ENCODE peak calls at places on chromosome 22, in nine cellular contexts. Z is A673, X is OCI-LY7, T is fibroblast of lung, C is lower lobe of right lung, J is ovary, M is mammary epithelial cell, H is adrenal gland, K is right lobe of liver. N is an unnamed sample.

GRCh38 chr22:44352378-44353062 is 39.8 kb upstream of the SHISAL1 start:
- DNase-seq in Z (no peak), X (no peak), T (no peak), C (peak; percentile 28), J (no peak), M (no peak), H (no peak), K (no peak), N (no peak)

GRCh38 chr22:37906364-37907008 is 389 bp downstream of the MICALL1 start:
- DNase-seq in Z (no peak), X (peak; percentile 35), T (no peak), C (no peak), J (peak; percentile 36), M (no peak), H (no peak), K (no peak), N (no peak)

GRCh38 chr22:24768537-24769374 is 5.8 kb downstream of the PIWIL3 start:
- DNase-seq in Z (peak; percentile 72), X (peak; percentile 50), T (peak; percentile 67), C (peak; percentile 58), J (peak; percentile 47), M (peak; percentile 29), H (peak; percentile 72), K (peak; percentile 57), N (peak; percentile 65)

GRCh38 chr22:33653525-33654063 is 266.7 kb downstream of the LARGE1 start:
- DNase-seq in Z (no peak), X (no peak), T (no peak), C (no peak), J (no peak), M (no peak), H (no peak), K (no peak), N (no peak)

GRCh38 chr22:21074092-21074715 is 28.5 kb downstream of the LRRC74B start:
- DNase-seq in Z (no peak), X (no peak), T (peak; percentile 50), C (no peak), J (no peak), M (peak; percentile 77), H (peak; percentile 89), K (no peak), N (no peak)

GRCh38 chr22:46738961-46739870 is 1.2 kb upstream of the CERK start:
- DNase-seq in Z (peak; percentile 49), X (peak; percentile 53), T (peak; percentile 65), C (no peak), J (peak; percentile 29), M (no peak), H (peak; percentile 53), K (no peak), N (no peak)

GRCh38 chr22:26658161-26658560 is 773 bp downstream of the MIAT start:
- DNase-seq in Z (no peak), X (no peak), T (no peak), C (no peak), J (no peak), M (no peak), H (no peak), K (no peak), N (no peak)

GRCh38 chr22:48685767-48686166 is 1141.9 kb downstream of the BRD1 start:
- DNase-seq in Z (no peak), X (no peak), T (no peak), C (no peak), J (no peak), M (no peak), H (no peak), K (no peak), N (no peak)

GRCh38 chr22:25884121-25884520 is 142.1 kb downstream of the MYO18B start:
- DNase-seq in Z (no peak), X (no peak), T (no peak), C (no peak), J (no peak), M (no peak), H (no peak), K (no peak), N (no peak)

GRCh38 chr22:41888638-41889200 is 26.2 kb downstream of the SHISA8 start:
- DNase-seq in Z (no peak), X (no peak), T (no peak), C (no peak), J (no peak), M (no peak), H (no peak), K (no peak), N (no peak)

GRCh38 chr22:41256254-41256897 is 15.6 kb upstream of the CHADL start:
- DNase-seq in Z (no peak), X (no peak), T (peak; percentile 80), C (no peak), J (no peak), M (peak; percentile 81), H (no peak), K (no peak), N (no peak)

GRCh38 chr22:42314709-42315391 is 44.4 kb upstream of the TCF20 start:
- DNase-seq in Z (no peak), X (no peak), T (no peak), C (no peak), J (no peak), M (no peak), H (no peak), K (no peak), N (no peak)

GRCh38 chr22:49523374-49524008 is 304.2 kb downstream of the BRD1 start:
- DNase-seq in Z (no peak), X (no peak), T (no peak), C (no peak), J (no peak), M (no peak), H (no peak), K (no peak), N (no peak)

GRCh38 chr22:21984793-21985192 is 2.2 kb upstream of the TOP3B start:
- DNase-seq in Z (no peak), X (peak; percentile 9), T (peak; percentile 16), C (no peak), J (no peak), M (peak; percentile 35), H (no peak), K (no peak), N (no peak)

GRCh38 chr22:23218053-23218866 is 38.0 kb downstream of the BCR start:
- DNase-seq in Z (no peak), X (no peak), T (no peak), C (peak; percentile 48), J (no peak), M (no peak), H (peak; percentile 19), K (peak; percentile 44), N (peak; percentile 60)

GRCh38 chr22:37538590-37539357 is 19.6 kb upstream of the CARD10 start:
- DNase-seq in Z (peak; percentile 94), X (peak; percentile 92), T (peak; percentile 93), C (peak; percentile 95), J (peak; percentile 91), M (peak; percentile 90), H (peak; percentile 98), K (peak; percentile 94), N (peak; percentile 92)

DNA sequence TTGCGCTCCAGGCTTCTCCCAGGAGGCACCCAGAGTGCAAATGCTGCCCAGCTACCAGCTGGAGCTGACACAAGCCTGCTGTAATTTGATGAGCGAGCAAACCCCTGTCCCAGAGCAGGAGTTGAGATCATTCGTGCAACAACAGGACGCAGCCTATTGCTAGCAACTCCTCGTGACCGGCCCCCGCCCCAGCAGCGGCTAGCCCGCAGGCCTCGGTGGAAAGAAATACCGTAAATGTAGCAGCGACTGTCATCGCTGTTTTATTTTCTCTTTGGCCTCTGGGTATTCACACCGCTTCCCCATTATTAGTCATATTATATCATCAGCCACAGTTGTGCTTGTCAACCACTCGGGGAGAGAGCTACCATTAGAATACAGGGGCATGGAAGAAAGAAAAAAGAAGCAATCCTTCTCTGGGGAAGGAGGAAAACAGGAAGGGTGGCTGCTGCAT is 59.2 kb upstream of the ATXN10 start:
- DNase-seq in Z (no peak), X (no peak), T (peak; percentile 87), C (peak; percentile 49), J (peak; percentile 19), M (peak; percentile 91), H (peak; percentile 28), K (peak; percentile 35), N (no peak)
- H3K27ac ChIP-seq in Z (no peak overlapping the region), X (no peak overlapping the region), T (peak overlapping the region; percentile 5), C (peak overlapping the region; percentile 53), J (no peak overlapping the region), M (peak overlapping the region; percentile 64), H (no peak overlapping the region), K (no peak overlapping the region), N (no peak overlapping the region)

DNA sequence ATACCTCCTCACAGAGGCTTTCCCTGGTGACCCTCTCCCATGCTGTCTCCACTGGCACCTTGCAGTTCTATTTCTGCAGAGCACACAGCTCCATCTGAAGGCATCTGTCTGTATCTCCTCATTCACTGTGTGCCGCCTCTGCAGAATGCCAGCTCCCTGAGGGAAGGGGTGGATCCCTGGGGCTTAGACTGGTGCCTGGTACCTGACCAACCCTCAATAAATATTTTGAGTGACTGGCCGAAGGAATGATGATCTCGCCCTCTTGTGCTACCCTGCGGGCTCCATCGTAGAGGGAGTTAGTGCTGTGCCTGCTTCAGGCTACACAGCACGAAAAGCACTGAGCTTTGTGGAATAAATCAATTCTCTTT is 1.6 kb downstream of the CBX7 start:
- DNase-seq in Z (no peak), X (no peak), T (no peak), C (no peak), J (no peak), M (no peak), H (peak; percentile 43), K (no peak), N (no peak)
- H3K4me1 ChIP-seq in Z (peaks cover 22% of the 10 kb centered on the region), X (peaks cover 52% of the 10 kb centered on the region), T (no peaks in the 10 kb centered on the region), C (peaks cover 62% of the 10 kb centered on the region), J (peaks cover 23% of the 10 kb centered on the region), M (peaks cover 11% of the 10 kb centered on the region), H (peaks cover 15% of the 10 kb centered on the region), K (no peaks in the 10 kb centered on the region), N (peaks cover 17% of the 10 kb centered on the region)

DNA sequence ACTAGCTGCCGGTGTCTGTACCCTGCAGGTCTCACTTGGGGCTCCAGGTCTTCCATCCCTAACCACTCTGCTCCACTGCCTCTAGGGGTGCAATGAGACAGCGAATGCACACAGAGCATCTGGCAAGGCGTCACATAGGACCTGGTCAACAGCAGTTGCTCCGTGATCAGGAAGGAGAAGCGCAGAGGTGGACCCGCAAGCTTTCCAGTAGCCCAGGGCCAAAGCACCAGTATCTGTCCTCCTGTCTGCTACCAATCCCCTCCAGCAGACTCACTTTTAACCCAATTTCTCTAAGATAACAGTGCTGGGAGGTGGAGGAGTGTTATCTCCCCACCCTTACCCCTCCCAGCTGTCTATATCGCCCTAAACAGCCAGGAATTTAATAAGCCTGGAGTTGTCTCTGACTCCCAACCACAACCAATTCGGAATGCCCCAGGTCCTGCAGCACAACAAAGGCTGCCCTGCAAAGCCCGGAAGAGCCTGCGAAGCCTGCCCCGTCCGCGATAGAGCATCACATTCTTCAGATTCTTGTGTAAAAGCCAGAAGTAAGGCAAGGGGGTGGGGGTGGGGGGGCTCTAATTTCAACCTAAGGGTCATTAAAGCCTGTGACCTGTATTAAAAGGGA is 19.3 kb downstream of the MYH9 start:
- DNase-seq in Z (peak; percentile 86), X (no peak), T (peak; percentile 58), C (no peak), J (no peak), M (peak; percentile 77), H (peak; percentile 72), K (no peak), N (no peak)
- TF ChIP-seq CTCF in Z (no peak), X (peak; percentile 48), T (peak; percentile 26), C (peak; percentile 21), J (no peak), M (peak; percentile 26), H (peak; percentile 10), K (no peak), N (no peak)

DNA sequence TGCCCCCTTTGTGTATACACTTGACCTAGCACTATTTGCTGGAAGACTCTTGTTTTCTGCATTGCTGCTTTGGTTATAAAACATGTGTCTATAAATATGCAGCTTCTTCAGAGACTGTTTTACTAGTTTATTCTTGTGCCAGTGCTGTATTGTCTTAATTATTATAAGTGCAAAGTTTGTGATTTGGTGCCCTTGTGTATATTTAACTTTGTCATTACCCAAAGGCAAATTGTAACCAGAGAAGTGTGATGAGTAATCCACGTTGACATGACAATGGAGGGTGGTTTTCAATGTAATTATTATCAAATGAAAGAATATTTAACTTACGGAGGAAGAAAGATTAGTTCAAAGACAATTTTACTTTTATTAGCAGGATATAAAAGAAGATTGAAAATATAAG is 75.0 kb upstream of the PRODH start:
- DNase-seq in Z (no peak), X (no peak), T (no peak), C (no peak), J (no peak), M (no peak), H (no peak), K (no peak), N (no peak)
- H3K27ac ChIP-seq in Z (no peak overlapping the region), X (no peak overlapping the region), T (no peak overlapping the region), C (no peak overlapping the region), J (no peak overlapping the region), M (no peak overlapping the region), H (no peak overlapping the region), K (no peak overlapping the region), N (no peak overlapping the region)